ENCODE peak calls at places on chromosomes 16 and 17, in ten cellular contexts. I, G, Q, Y, K, F, R, U, M and D are unnamed samples.

GRCh38 chr16:3461120-3461519 is 17.6 kb downstream of the NAA60 start:
- DNase-seq in U (no peak), I (no peak), M (no peak), R (no peak), G (peak; percentile 85), K (no peak), F (no peak), Q (no peak), Y (no peak), D (no peak)

GRCh38 chr16:1781758-1782407 is 488 bp downstream of the SPSB3 start:
- DNase-seq in M (peak; percentile 25), Y (peak; percentile 37), Q (peak; percentile 35), F (no peak), U (no peak), R (peak; percentile 66), I (peak; percentile 32), K (no peak), G (peak; percentile 42), D (no peak)

GRCh38 chr16:1244881-1245280 is 4.4 kb downstream of the TPSAB1 start:
- DNase-seq in Y (no peak), M (no peak), Q (no peak), I (no peak), G (no peak), F (no peak), U (peak; percentile 50), R (peak; percentile 51), K (no peak), D (no peak)

GRCh38 chr17:7446669-7447068 is 1.8 kb downstream of the CHRNB1 start:
- DNase-seq in F (peak; percentile 69), Q (no peak), K (no peak), I (no peak), G (no peak), Y (no peak), M (no peak), R (no peak), U (no peak), D (no peak)

GRCh38 chr16:4800290-4801041 is 2.0 kb downstream of the ROGDI start:
- DNase-seq in M (no peak), Y (peak; percentile 80), I (peak; percentile 69), U (peak; percentile 81), K (no peak), Q (peak; percentile 65), F (no peak), G (no peak), R (no peak), D (no peak)

GRCh38 chr17:7834554-7834890 is 505 bp downstream of the KDM6B start:
- DNase-seq in R (peak; percentile 81), M (peak; percentile 42), Y (peak; percentile 84), I (peak; percentile 73), G (peak; percentile 72), F (peak; percentile 73), Q (peak; percentile 58), K (no peak), U (peak; percentile 85), D (no peak)

GRCh38 chr17:19388791-19389190 is 1.8 kb upstream of the MFAP4 start:
- DNase-seq in U (no peak), I (no peak), Q (no peak), K (no peak), R (no peak), Y (peak; percentile 6), M (no peak), G (no peak), F (no peak), D (no peak)

GRCh38 chr16:22232277-22233049 is 26.4 kb downstream of the EEF2K start:
- DNase-seq in Q (peak; percentile 72), G (no peak), I (no peak), Y (peak; percentile 94), U (peak; percentile 76), K (peak; percentile 92), M (no peak), F (no peak), R (no peak), D (no peak)

GRCh38 chr16:58082381-58082780 is 46.8 kb downstream of the CFAP20 start:
- DNase-seq in U (no peak), G (no peak), F (no peak), I (no peak), K (no peak), R (no peak), M (no peak), Y (no peak), Q (no peak), D (no peak)

GRCh38 chr16:86994651-86995171 is 322.5 kb downstream of the C16orf95 start:
- DNase-seq in R (no peak), K (no peak), Q (peak; percentile 69), Y (no peak), G (no peak), U (no peak), F (no peak), M (no peak), I (no peak), D (no peak)

GRCh38 chr17:69358688-69359596 is 32.0 kb upstream of the ABCA5 start:
- DNase-seq in F (peak; percentile 88), M (peak; percentile 59), Y (no peak), G (no peak), R (no peak), K (peak; percentile 26), I (no peak), U (no peak), Q (no peak), D (peak; percentile 52)

GRCh38 chr17:43608313-43608712 is 53.4 kb downstream of the MEOX1 start:
- DNase-seq in F (no peak), G (no peak), K (no peak), U (no peak), R (no peak), M (no peak), I (no peak), Y (no peak), Q (peak; percentile 73), D (no peak)

GRCh38 chr16:90061437-90061836 is 15.7 kb downstream of the PRDM7 start:
- DNase-seq in U (no peak), Y (no peak), R (no peak), Q (no peak), G (no peak), I (no peak), F (no peak), K (no peak), M (no peak), D (no peak)

GRCh38 chr17:7219812-7220592 is at the start of the genes ACADVL and DLG4:
- DNase-seq in G (peak; percentile 73), Y (peak; percentile 93), U (peak; percentile 95), Q (peak; percentile 96), R (peak; percentile 97), K (no peak), F (peak; percentile 90), I (peak; percentile 91), M (peak; percentile 79), D (peak; percentile 61)

GRCh38 chr16:2715519-2715918 is 4.5 kb downstream of the PRSS27 start:
- DNase-seq in I (peak; percentile 75), U (peak; percentile 79), G (peak; percentile 87), Y (peak; percentile 60), Q (peak; percentile 23), K (no peak), F (peak; percentile 77), R (peak; percentile 81), M (peak; percentile 32), D (no peak)

DNA sequence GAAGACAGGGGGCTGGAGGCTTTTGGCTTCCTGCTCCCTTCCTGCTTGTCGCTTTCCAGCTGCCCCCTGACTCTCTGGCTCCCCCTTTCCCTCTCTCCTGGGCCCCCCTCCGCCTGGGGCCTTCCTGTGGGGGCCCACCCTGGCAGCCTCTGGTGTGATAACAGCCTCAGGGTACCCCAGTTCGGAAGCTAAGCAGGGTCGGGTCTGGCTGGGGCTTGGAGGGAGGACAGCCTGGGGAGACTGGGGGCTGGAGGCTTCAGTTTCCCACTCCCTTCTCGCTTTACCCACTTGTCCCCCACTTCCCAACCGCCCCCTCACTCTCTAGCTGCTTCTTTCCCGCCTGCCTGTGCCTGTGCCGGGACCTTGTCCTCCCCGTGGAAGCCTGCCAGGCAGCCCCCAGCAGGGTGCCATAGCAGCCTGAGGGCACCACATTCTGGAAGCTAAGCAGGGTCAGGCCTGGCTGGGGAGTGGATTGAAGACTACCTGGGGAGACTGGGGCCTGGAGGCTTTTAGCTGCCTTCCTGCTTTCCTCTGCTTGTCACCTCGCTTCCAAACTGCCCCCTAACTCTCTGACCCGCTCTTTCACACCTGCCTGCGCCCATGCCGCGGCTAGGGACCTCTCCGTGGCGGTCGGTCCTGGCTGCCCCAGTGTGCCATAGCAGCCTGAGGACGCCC is 2275.5 kb downstream of the TP53TG3F start:
- DNase-seq in G (no peak), U (no peak), Y (no peak), K (no peak), F (no peak), M (no peak), R (no peak), I (no peak), Q (no peak), D (no peak)
- H3K9me3 ChIP-seq in G (no peaks in the 10 kb centered on the region), U (peaks cover 2% of the 10 kb centered on the region), Y (peaks cover 6% of the 10 kb centered on the region), K (no peaks in the 10 kb centered on the region), F (peaks cover 86% of the 10 kb centered on the region), M (no peaks in the 10 kb centered on the region), R (no peaks in the 10 kb centered on the region), I (no peaks in the 10 kb centered on the region), Q (peaks cover 21% of the 10 kb centered on the region), D (peaks cover 10% of the 10 kb centered on the region)

DNA sequence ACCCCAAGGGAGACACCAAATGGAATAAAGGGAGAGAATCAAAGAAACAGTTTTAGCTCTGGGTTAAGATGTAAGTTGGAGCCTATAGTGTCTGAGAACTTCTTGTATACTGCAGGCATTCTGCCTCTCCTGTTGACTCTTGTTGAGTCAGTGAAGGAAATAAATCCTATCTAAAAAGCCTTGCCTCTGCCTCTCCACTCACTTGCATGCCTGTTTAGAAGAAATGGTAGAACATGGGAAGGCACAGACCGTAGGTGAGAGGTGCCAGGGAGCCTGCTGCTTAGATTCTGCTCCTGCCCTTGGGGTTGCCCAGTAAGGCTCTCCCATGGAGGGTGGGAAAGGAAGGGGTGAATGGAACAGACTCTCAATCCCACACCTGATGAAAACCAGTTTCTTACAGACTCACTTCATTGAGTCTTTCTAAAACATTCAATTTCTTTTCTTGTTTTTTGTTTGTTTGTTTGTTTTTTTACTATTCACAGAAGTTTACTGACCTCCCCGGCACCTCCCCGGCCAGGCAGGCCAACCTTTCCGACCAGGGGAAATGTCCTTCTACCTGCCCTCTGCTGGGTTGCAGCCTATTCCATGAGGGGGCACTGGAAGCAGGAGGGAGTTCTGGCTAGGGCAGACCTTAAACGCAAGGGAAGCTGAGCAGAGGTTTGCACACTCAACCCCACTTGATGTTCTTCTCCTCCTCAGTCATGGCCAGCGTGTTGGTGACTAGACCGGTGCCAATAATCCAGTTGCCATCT is 211.7 kb upstream of the WSB1 start:
- DNase-seq in U (no peak), K (no peak), I (no peak), R (no peak), Q (no peak), Y (no peak), G (no peak), F (no peak), M (no peak), D (no peak)
- H3K9me3 ChIP-seq in U (no peaks in the 10 kb centered on the region), K (no peaks in the 10 kb centered on the region), I (no peaks in the 10 kb centered on the region), R (no peaks in the 10 kb centered on the region), Q (peaks cover 2% of the 10 kb centered on the region), Y (no peaks in the 10 kb centered on the region), G (no peaks in the 10 kb centered on the region), F (peaks cover 73% of the 10 kb centered on the region), M (no peaks in the 10 kb centered on the region), D (peaks cover 4% of the 10 kb centered on the region)

GRCh38 chr17:77344038-77344437 is 203.3 kb downstream of the SEC14L1 start:
- DNase-seq in M (no peak), G (no peak), U (no peak), F (no peak), I (no peak), Y (no peak), Q (no peak), K (no peak), R (no peak), D (no peak)
- H3K9me3 ChIP-seq in M (no peaks in the 10 kb centered on the region), G (no peaks in the 10 kb centered on the region), U (no peaks in the 10 kb centered on the region), F (no peaks in the 10 kb centered on the region), I (no peaks in the 10 kb centered on the region), Y (no peaks in the 10 kb centered on the region), Q (no peaks in the 10 kb centered on the region), K (no peaks in the 10 kb centered on the region), R (no peaks in the 10 kb centered on the region), D (no peaks in the 10 kb centered on the region)

GRCh38 chr16:24747425-24747824 is 18.0 kb downstream of the TNRC6A start:
- DNase-seq in U (no peak), I (no peak), Y (no peak), Q (no peak), K (no peak), R (no peak), M (no peak), G (no peak), F (no peak), D (no peak)
- H3K9me3 ChIP-seq in U (no peaks in the 10 kb centered on the region), I (no peaks in the 10 kb centered on the region), Y (no peaks in the 10 kb centered on the region), Q (no peaks in the 10 kb centered on the region), K (no peaks in the 10 kb centered on the region), R (no peaks in the 10 kb centered on the region), M (no peaks in the 10 kb centered on the region), G (no peaks in the 10 kb centered on the region), F (no peaks in the 10 kb centered on the region), D (no peaks in the 10 kb centered on the region)